ENCODE peak calls at places on chromosomes 6 and 20, in nine cellular contexts. S is fibroblast of the aortic adventitia; V is body of pancreas; T is fibroblast of lung; U is CD8-positive, alpha-beta T cell; A is IMR-90; E is ovary; L is effector memory CD4-positive, alpha-beta T cell; Z is dorsolateral prefrontal cortex. C is an unnamed sample.

GRCh38 chr6:152529364-152529763 is 107.8 kb downstream of the SYNE1 start:
- DNase-seq in S (no peak), V (no peak), T (no peak), U (no peak), A (peak), E (no peak), L (no peak), Z (no peak), C (no peak)

GRCh38 chr6:115415378-115415777 is 645.3 kb downstream of the FRK start:
- DNase-seq in S (no peak), V (no peak), T (no peak), U (no peak), A (no peak), E (no peak), L (no peak), Z (no peak), C (no peak)

GRCh38 chr6:25053875-25054371 is 118.2 kb upstream of the RIPOR2 start:
- DNase-seq in S (peak), V (no peak), T (peak), U (no peak), A (peak), E (no peak), L (no peak), Z (no peak), C (no peak)

GRCh38 chr6:9999806-10000205 is 415.1 kb downstream of the TFAP2A start:
- DNase-seq in S (no peak), V (no peak), T (no peak), U (no peak), A (no peak), E (no peak), L (no peak), Z (no peak), C (no peak)

GRCh38 chr20:57762531-57763234 is 52.9 kb upstream of the PMEPA1 start:
- DNase-seq in S (no peak), V (no peak), T (no peak), U (no peak), A (no peak), E (no peak), L (no peak), Z (no peak), C (no peak)

GRCh38 chr20:51172558-51173428 is 149.9 kb upstream of the KCNG1 start:
- DNase-seq in S (no peak), V (no peak), T (no peak), U (no peak), A (no peak), E (no peak), L (no peak), Z (no peak), C (no peak)

GRCh38 chr6:112482373-112482772 is 135.2 kb downstream of the RFPL4B start:
- DNase-seq in S (no peak), V (no peak), T (peak), U (no peak), A (no peak), E (no peak), L (no peak), Z (no peak), C (no peak)

GRCh38 chr6:109799664-109800063 is 108.6 kb downstream of the FIG4 start:
- DNase-seq in S (peak), V (no peak), T (no peak), U (no peak), A (no peak), E (no peak), L (no peak), Z (no peak), C (peak)

GRCh38 chr6:109781001-109781400 is 89.9 kb downstream of the FIG4 start:
- DNase-seq in S (no peak), V (no peak), T (no peak), U (no peak), A (no peak), E (no peak), L (no peak), Z (no peak), C (no peak)

GRCh38 chr6:7341989-7342742 is 29.2 kb upstream of the SSR1 start:
- DNase-seq in S (no peak), V (no peak), T (no peak), U (no peak), A (no peak), E (no peak), L (no peak), Z (no peak), C (peak)

GRCh38 chr6:38504996-38505395 is 134.7 kb downstream of the BTBD9 start:
- DNase-seq in S (no peak), V (no peak), T (peak), U (no peak), A (no peak), E (no peak), L (no peak), Z (no peak), C (no peak)

GRCh38 chr6:169556758-169557505 is 144.9 kb downstream of the WDR27 start:
- DNase-seq in S (no peak), V (no peak), T (no peak), U (no peak), A (no peak), E (no peak), L (no peak), Z (no peak), C (no peak)

GRCh38 chr20:50815162-50815989 is 20.5 kb downstream of the BCAS4 start:
- DNase-seq in S (no peak), V (no peak), T (peak), U (no peak), A (peak), E (no peak), L (no peak), Z (no peak), C (no peak)

GRCh38 chr6:110880651-110881050 is 6.1 kb downstream of the AMD1 start:
- DNase-seq in S (no peak), V (no peak), T (no peak), U (no peak), A (no peak), E (no peak), L (no peak), Z (no peak), C (no peak)

GRCh38 chr6:135883045-135883444 is 31.5 kb downstream of the PDE7B start:
- DNase-seq in S (no peak), V (no peak), T (no peak), U (no peak), A (peak), E (no peak), L (no peak), Z (no peak), C (no peak)

GRCh38 chr6:17458971-17459370 is 65.6 kb downstream of the CAP2 start:
- DNase-seq in S (no peak), V (no peak), T (peak), U (no peak), A (peak), E (no peak), L (no peak), Z (no peak), C (no peak)

GRCh38 chr6:125986295-125986955 is at the start of gene TRMT11:
- DNase-seq in S (peak), V (peak), T (peak), U (peak), A (peak), E (peak), L (peak), Z (peak), C (peak)

GRCh38 chr6:125991653-125992052 is 5.3 kb downstream of the TRMT11 start:
- DNase-seq in S (no peak), V (no peak), T (no peak), U (no peak), A (no peak), E (no peak), L (no peak), Z (no peak), C (no peak)

GRCh38 chr6:125988280-125988679 is 1.9 kb downstream of the TRMT11 start:
- DNase-seq in S (no peak), V (no peak), T (no peak), U (no peak), A (no peak), E (no peak), L (no peak), Z (no peak), C (no peak)

GRCh38 chr6:125986956-125987617 is 747 bp downstream of the TRMT11 start:
- DNase-seq in S (no peak), V (no peak), T (peak), U (no peak), A (peak), E (no peak), L (no peak), Z (no peak), C (no peak)

GRCh38 chr6:125989631-125990030 is 3.3 kb downstream of the TRMT11 start:
- DNase-seq in S (peak), V (no peak), T (peak), U (no peak), A (peak), E (no peak), L (no peak), Z (no peak), C (no peak)
- H3K4me3 ChIP-seq in S (no peak), V (no peak), T (no peak), U (no peak), A (no peak), E (no peak), L (no peak), Z (no peak), C (no peak)

DNA sequence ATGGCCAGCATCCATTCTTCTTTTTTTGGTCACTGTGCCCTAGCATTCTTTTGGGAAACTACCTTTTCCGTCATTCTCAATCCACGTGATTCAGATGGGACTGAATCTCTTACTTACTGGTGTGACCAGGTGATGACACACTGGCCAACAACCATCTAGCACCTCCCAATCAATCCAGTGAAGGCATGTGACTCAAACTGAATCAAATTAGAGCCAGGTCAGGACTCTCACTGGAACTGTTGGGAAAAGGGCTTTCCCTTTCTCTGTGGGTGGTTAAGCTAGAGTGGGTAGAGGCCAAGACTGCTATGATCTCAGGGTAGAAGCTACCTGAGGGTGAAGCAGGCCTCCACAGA is 36.2 kb upstream of the ZMYND8 start:
- DNase-seq in S (peak), V (no peak), T (peak), U (no peak), A (peak), E (no peak), L (no peak), Z (no peak), C (no peak)
- H3K4me3 ChIP-seq in S (no peak), V (no peak), T (no peak), U (no peak), A (no peak), E (no peak), L (no peak), Z (no peak), C (no peak)

GRCh38 chr6:144215932-144216667 is 65.8 kb downstream of the STX11 start:
- DNase-seq in S (peak), V (peak), T (peak), U (peak), A (peak), E (peak), L (peak), Z (peak), C (peak)

GRCh38 chr6:144215402-144215931 is 65.2 kb downstream of the STX11 start:
- DNase-seq in S (peak), V (peak), T (peak), U (no peak), A (no peak), E (peak), L (no peak), Z (no peak), C (peak)

GRCh38 chr6:144213293-144213692 is 63.0 kb downstream of the STX11 start:
- DNase-seq in S (no peak), V (no peak), T (no peak), U (no peak), A (no peak), E (no peak), L (no peak), Z (no peak), C (no peak)

GRCh38 chr6:144214029-144214428 is 63.7 kb downstream of the STX11 start:
- DNase-seq in S (no peak), V (no peak), T (no peak), U (no peak), A (no peak), E (no peak), L (no peak), Z (no peak), C (no peak)

GRCh38 chr6:144214622-144215401 is 64.5 kb downstream of the STX11 start:
- DNase-seq in S (no peak), V (no peak), T (no peak), U (no peak), A (no peak), E (peak), L (no peak), Z (no peak), C (no peak)
- H3K4me3 ChIP-seq in S (no peak), V (no peak), T (no peak), U (peak), A (no peak), E (no peak), L (peak), Z (peak), C (peak)

GRCh38 chr20:63447345-63447744 is 25.1 kb downstream of the KCNQ2 start:
- DNase-seq in S (no peak), V (no peak), T (no peak), U (no peak), A (no peak), E (no peak), L (no peak), Z (no peak), C (no peak)
- H3K4me3 ChIP-seq in S (no peak), V (no peak), T (no peak), U (no peak), A (no peak), E (no peak), L (no peak), Z (no peak), C (no peak)

GRCh38 chr20:40686893-40687292 is 2.1 kb downstream of the MAFB start:
- DNase-seq in S (no peak), V (no peak), T (no peak), U (no peak), A (no peak), E (no peak), L (no peak), Z (no peak), C (no peak)
- H3K4me3 ChIP-seq in S (peak), V (peak), T (peak), U (no peak), A (no peak), E (peak), L (no peak), Z (peak), C (no peak)

GRCh38 chr20:53712212-53712977 is 118.8 kb upstream of the ZNF217 start:
- DNase-seq in S (no peak), V (no peak), T (no peak), U (no peak), A (no peak), E (no peak), L (no peak), Z (no peak), C (peak)
- H3K4me3 ChIP-seq in S (no peak), V (no peak), T (no peak), U (no peak), A (no peak), E (no peak), L (no peak), Z (no peak), C (no peak)

DNA sequence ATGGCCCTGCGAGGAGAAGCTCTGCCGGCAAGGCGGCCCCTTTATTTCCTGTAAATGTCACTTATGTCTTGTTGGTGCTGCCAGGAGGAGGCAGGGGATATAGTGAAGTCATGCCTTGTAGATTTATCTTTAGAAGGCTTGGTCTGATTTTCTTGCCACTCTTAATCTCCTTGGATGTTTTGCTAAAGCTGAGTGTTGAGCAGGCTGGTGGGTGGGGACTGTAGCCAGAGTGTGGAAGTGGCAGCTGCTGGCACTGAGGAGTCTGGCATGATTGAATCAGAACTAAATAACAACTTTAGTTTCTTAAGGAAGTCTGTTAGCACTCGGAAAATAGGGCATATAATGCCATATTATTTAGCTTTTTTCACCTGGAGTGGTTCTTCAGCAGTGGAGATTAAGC is 77.9 kb downstream of the PHF20 start:
- DNase-seq in S (no peak), V (no peak), T (no peak), U (no peak), A (no peak), E (no peak), L (no peak), Z (peak), C (no peak)
- H3K4me3 ChIP-seq in S (no peak), V (no peak), T (no peak), U (no peak), A (no peak), E (no peak), L (no peak), Z (no peak), C (no peak)

GRCh38 chr6:8674088-8674487 is 238.7 kb upstream of the SLC35B3 start:
- DNase-seq in S (no peak), V (no peak), T (no peak), U (no peak), A (no peak), E (no peak), L (no peak), Z (no peak), C (no peak)
- H3K4me3 ChIP-seq in S (no peak), V (no peak), T (no peak), U (no peak), A (no peak), E (no peak), L (no peak), Z (no peak), C (no peak)